ENCODE peak calls at places on chromosome 16, in ten cellular contexts. A, V, X, F, R, G, N, L, J and M are unnamed samples.

GRCh38 chr16:13390093-13390985 is 488.9 kb downstream of the SHISA9 start:
- DNase-seq in X (no peak), F (no peak), L (no peak), J (no peak), V (no peak), N (no peak), R (no peak), G (no peak), A (no peak), M (no peak)

GRCh38 chr16:15736529-15736928 is 86.5 kb downstream of the NDE1 start:
- DNase-seq in L (no peak), A (no peak), G (no peak), R (no peak), J (no peak), N (no peak), V (no peak), F (no peak), X (no peak), M (no peak)

GRCh38 chr16:23573822-23574221 is 16.3 kb downstream of the UBFD1 start:
- DNase-seq in G (no peak), A (no peak), V (no peak), X (no peak), F (no peak), L (no peak), J (no peak), R (no peak), N (no peak), M (no peak)

GRCh38 chr16:68426355-68426652 is 22.0 kb downstream of the SMPD3 start:
- DNase-seq in V (no peak), G (no peak), N (no peak), F (no peak), L (peak; percentile 61), R (no peak), X (no peak), J (no peak), A (peak; percentile 15), M (no peak)

GRCh38 chr16:69338557-69339288 is 641 bp downstream of the COG8 start:
- DNase-seq in V (no peak), L (peak; percentile 79), F (no peak), R (no peak), J (peak; percentile 91), X (no peak), A (no peak), N (no peak), G (no peak), M (no peak)

GRCh38 chr16:17161034-17161433 is 309.7 kb downstream of the XYLT1 start:
- DNase-seq in V (no peak), F (no peak), L (no peak), X (no peak), R (no peak), A (no peak), G (peak; percentile 37), N (no peak), J (no peak), M (no peak)

GRCh38 chr16:30609002-30609927 is 924 bp downstream of the ZNF689 start:
- DNase-seq in F (peak; percentile 36), R (peak; percentile 59), N (peak; percentile 15), A (peak; percentile 42), J (peak; percentile 90), L (peak; percentile 72), X (peak; percentile 86), G (peak; percentile 43), V (peak; percentile 51), M (no peak)

GRCh38 chr16:66849543-66849942 is 5.3 kb downstream of the CA7 start:
- DNase-seq in N (no peak), V (no peak), G (no peak), F (no peak), X (no peak), J (no peak), L (no peak), R (no peak), A (no peak), M (no peak)

GRCh38 chr16:25189305-25189704 is 27.4 kb upstream of the AQP8 start:
- DNase-seq in X (no peak), F (no peak), J (no peak), V (no peak), N (no peak), L (no peak), G (no peak), A (no peak), R (no peak), M (no peak)

GRCh38 chr16:5971106-5971505 is 873.5 kb upstream of the EEF2KMT start:
- DNase-seq in R (no peak), N (no peak), A (no peak), V (no peak), X (no peak), J (no peak), L (no peak), G (no peak), F (no peak), M (no peak)

GRCh38 chr16:57699899-57700298 is 5.3 kb downstream of the DRC7 start:
- DNase-seq in X (no peak), L (no peak), J (peak; percentile 81), V (no peak), A (no peak), F (no peak), R (no peak), N (no peak), G (no peak), M (no peak)

GRCh38 chr16:22328081-22328725 is 31.0 kb downstream of the POLR3E start:
- DNase-seq in R (no peak), X (peak; percentile 23), G (no peak), V (no peak), J (peak; percentile 76), L (no peak), N (no peak), A (no peak), F (no peak), M (no peak)

GRCh38 chr16:9469512-9469911 is 378.1 kb downstream of the HAPSTR1 start:
- DNase-seq in A (peak; percentile 1), G (no peak), R (peak; percentile 0), V (no peak), J (no peak), F (no peak), X (no peak), N (peak; percentile 36), L (no peak), M (no peak)

GRCh38 chr16:48101069-48101674 is 54.6 kb downstream of the ABCC12 start:
- DNase-seq in N (peak; percentile 38), F (no peak), V (no peak), R (no peak), G (no peak), J (no peak), L (no peak), A (no peak), X (no peak), M (no peak)

GRCh38 chr16:67667434-67667816 is 811 bp downstream of the C16orf86 start:
- DNase-seq in J (no peak), A (no peak), N (no peak), F (no peak), G (no peak), L (no peak), X (no peak), V (no peak), R (no peak), M (no peak)

GRCh38 chr16:81445926-81446317 is 1.3 kb downstream of the CMIP start:
- DNase-seq in A (no peak), F (no peak), N (no peak), X (no peak), R (no peak), G (no peak), L (no peak), V (no peak), J (no peak), M (no peak)

GRCh38 chr16:68267612-68268405 is 3.5 kb downstream of the SLC7A6 start:
- DNase-seq in J (no peak), F (no peak), A (no peak), X (no peak), R (no peak), V (no peak), N (no peak), G (no peak), L (no peak), M (no peak)

GRCh38 chr16:71845639-71846431 is at the start of gene ATXN1L:
- DNase-seq in R (peak; percentile 96), J (peak; percentile 98), N (peak; percentile 66), L (peak; percentile 94), V (peak; percentile 89), X (peak; percentile 95), A (peak; percentile 92), G (peak; percentile 92), F (peak; percentile 90), M (peak; percentile 94)
- TF ChIP-seq CTCF in R (no peak), J (no peak), N (no peak), L (no peak), V (no peak), X (no peak), A (no peak), G (no peak), F (no peak), M (no peak)

DNA sequence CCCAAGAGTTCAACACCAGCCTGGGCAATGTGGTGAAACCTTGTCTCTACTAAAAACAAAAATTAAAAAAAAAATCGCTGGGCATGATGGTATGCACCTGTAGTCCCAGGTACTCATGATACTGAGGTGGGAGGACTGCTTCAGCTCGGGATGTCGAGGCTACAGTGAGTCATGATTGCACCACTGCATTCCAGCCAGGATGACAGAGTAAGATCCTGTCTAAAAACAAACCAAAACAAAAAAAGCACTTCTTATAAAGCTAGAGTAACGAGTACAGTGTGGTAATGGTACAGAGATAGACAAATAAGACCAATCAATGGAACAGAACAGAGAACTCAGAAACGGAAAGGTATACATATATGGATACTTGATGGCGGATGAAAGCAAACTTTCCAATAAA is 4.4 kb downstream of the NSMCE1 start:
- DNase-seq in F (no peak), G (no peak), A (peak; percentile 87), J (no peak), R (peak; percentile 79), V (no peak), X (no peak), L (peak; percentile 73), N (peak; percentile 97), M (no peak)
- TF ChIP-seq CTCF in F (no peak), G (no peak), A (no peak), J (no peak), R (no peak), V (no peak), X (no peak), L (no peak), N (no peak), M (no peak)

GRCh38 chr16:1923299-1924034 is 5.3 kb upstream of the HS3ST6 start:
- DNase-seq in V (no peak), J (no peak), L (no peak), A (peak; percentile 14), N (no peak), X (no peak), F (no peak), R (peak; percentile 43), G (peak; percentile 76), M (no peak)
- TF ChIP-seq CTCF in V (no peak), J (no peak), L (peak; percentile 18), A (peak; percentile 17), N (peak; percentile 25), X (peak; percentile 13), F (no peak), R (peak; percentile 47), G (peak; percentile 55), M (peak; percentile 24)

GRCh38 chr16:50497592-50497991 is 50.6 kb upstream of the NKD1 start:
- DNase-seq in R (peak; percentile 32), F (no peak), J (peak; percentile 53), G (no peak), N (peak; percentile 50), X (no peak), A (peak; percentile 51), L (no peak), V (peak; percentile 18), M (no peak)
- TF ChIP-seq CTCF in R (no peak), F (no peak), J (no peak), G (no peak), N (no peak), X (no peak), A (no peak), L (no peak), V (no peak), M (no peak)